ENCODE peak calls at places on chromosome 9, in five cellular contexts. M is lung, K is NCI-H69, A is NCI-H1417, O is glomerular endothelial cell. H is an unnamed sample.
A peak's percentile ranks its signal among the peaks of the same experiment; 100 is the strongest.

GRCh38 chr9:89226076-89226475 is 47.5 kb upstream of the SHC3 start:
- DNase-seq in M (no peak), K (peak; percentile 28), A (peak; percentile 65), O (no peak), H (no peak)

GRCh38 chr9:124190761-124191160 is 67.0 kb upstream of the NEK6 start:
- DNase-seq in M (no peak), K (no peak), A (no peak), O (no peak), H (no peak)

GRCh38 chr9:110152704-110153374 is 55.1 kb downstream of the C9orf152 start:
- DNase-seq in M (no peak), K (peak; percentile 81), A (peak; percentile 84), O (peak; percentile 45), H (peak; percentile 45)

GRCh38 chr9:96040591-96041461 is 165.3 kb downstream of the ERCC6L2 start:
- DNase-seq in M (no peak), K (peak; percentile 89), A (peak; percentile 52), O (no peak), H (no peak)

GRCh38 chr9:88197781-88198345 is 59.6 kb upstream of the SPATA31C2 start:
- DNase-seq in M (no peak), K (no peak), A (no peak), O (no peak), H (peak; percentile 83)

GRCh38 chr9:120886490-120886967 is 9.5 kb upstream of the PHF19 start:
- DNase-seq in M (no peak), K (no peak), A (no peak), O (no peak), H (peak; percentile 65)

GRCh38 chr9:79757906-79758669 is 186.3 kb downstream of the TLE4 start:
- DNase-seq in M (no peak), K (peak; percentile 13), A (no peak), O (no peak), H (no peak)

GRCh38 chr9:76699966-76700365 is 64.3 kb upstream of the PCA3 start:
- DNase-seq in M (no peak), K (no peak), A (no peak), O (no peak), H (no peak)

GRCh38 chr9:83744206-83744605 is 36.4 kb upstream of the UBQLN1 start:
- DNase-seq in M (no peak), K (no peak), A (no peak), O (no peak), H (no peak)

GRCh38 chr9:100063185-100063584 is 35.6 kb downstream of the ERP44 start:
- DNase-seq in M (no peak), K (no peak), A (peak; percentile 9), O (no peak), H (no peak)

GRCh38 chr9:36625006-36625600 is 52.4 kb downstream of the MELK start:
- DNase-seq in M (peak; percentile 28), K (no peak), A (no peak), O (peak; percentile 16), H (peak; percentile 45)

GRCh38 chr9:116644099-116644688 is 42.9 kb upstream of the TRIM32 start:
- DNase-seq in M (no peak), K (no peak), A (no peak), O (no peak), H (no peak)

GRCh38 chr9:33921967-33922895 is 105.3 kb downstream of the UBE2R2 start:
- DNase-seq in M (no peak), K (peak; percentile 53), A (peak; percentile 4), O (no peak), H (no peak)

GRCh38 chr9:131562032-131562959 is 17.0 kb downstream of the PRRT1B start:
- DNase-seq in M (no peak), K (no peak), A (no peak), O (no peak), H (no peak)

GRCh38 chr9:127714020-127714835 is 1.2 kb downstream of the PTRH1 start:
- DNase-seq in M (no peak), K (peak; percentile 46), A (peak; percentile 20), O (no peak), H (no peak)

GRCh38 chr9:14532716-14533115 is 160.5 kb downstream of the ZDHHC21 start:
- DNase-seq in M (no peak), K (no peak), A (no peak), O (no peak), H (peak; percentile 10)

GRCh38 chr9:35029241-35029640 is 39.7 kb downstream of the DNAJB5 start:
- DNase-seq in M (no peak), K (no peak), A (no peak), O (no peak), H (no peak)

GRCh38 chr9:20732118-20732517 is 48.1 kb downstream of the FOCAD start:
- DNase-seq in M (no peak), K (no peak), A (no peak), O (peak; percentile 98), H (peak; percentile 87)

GRCh38 chr9:88462191-88462590 is 72.8 kb upstream of the NXNL2 start:
- DNase-seq in M (no peak), K (no peak), A (no peak), O (no peak), H (peak; percentile 37)

GRCh38 chr9:115208503-115208902 is 90.5 kb upstream of the TNC start:
- DNase-seq in M (no peak), K (no peak), A (no peak), O (no peak), H (no peak)

GRCh38 chr9:135885100-135885853 is 22.1 kb downstream of the CAMSAP1 start:
- DNase-seq in M (no peak), K (no peak), A (no peak), O (no peak), H (no peak)

GRCh38 chr9:36913393-36914211 is 120.5 kb downstream of the PAX5 start:
- DNase-seq in M (no peak), K (peak; percentile 62), A (no peak), O (no peak), H (no peak)

GRCh38 chr9:73129941-73130695 is 21.5 kb upstream of the ANXA1 start:
- DNase-seq in M (no peak), K (no peak), A (no peak), O (no peak), H (no peak)

GRCh38 chr9:128061305-128061704 is 5.8 kb downstream of the NAIF1 start:
- DNase-seq in M (no peak), K (no peak), A (no peak), O (no peak), H (no peak)

GRCh38 chr9:87792831-87793288 is 66.9 kb downstream of the CTSL start:
- DNase-seq in M (peak; percentile 69), K (no peak), A (no peak), O (peak; percentile 0), H (peak; percentile 91)

GRCh38 chr9:4704129-4704528 is 24.8 kb downstream of the CDC37L1 start:
- DNase-seq in M (no peak), K (no peak), A (no peak), O (no peak), H (no peak)

GRCh38 chr9:72585737-72586136 is 64.3 kb downstream of the TMC1 start:
- DNase-seq in M (no peak), K (no peak), A (no peak), O (no peak), H (no peak)

GRCh38 chr9:137318565-137318964 is 16.5 kb upstream of the NRARP start:
- DNase-seq in M (no peak), K (no peak), A (no peak), O (no peak), H (no peak)

GRCh38 chr9:107389617-107390071 is 99.9 kb downstream of the KLF4 start:
- DNase-seq in M (peak; percentile 52), K (no peak), A (no peak), O (no peak), H (no peak)

GRCh38 chr9:136015656-136016055 is 54.5 kb upstream of the UBAC1 start:
- DNase-seq in M (no peak), K (no peak), A (no peak), O (no peak), H (no peak)

GRCh38 chr9:129109952-129110739 is 447 bp downstream of the CRAT start:
- DNase-seq in M (peak; percentile 40), K (peak; percentile 42), A (peak; percentile 60), O (no peak), H (no peak)

GRCh38 chr9:89639367-89639795 is 34.6 kb downstream of the GADD45G start:
- DNase-seq in M (no peak), K (peak; percentile 43), A (no peak), O (no peak), H (no peak)

GRCh38 chr9:125902224-125902623 is 155.1 kb downstream of the PBX3 start:
- DNase-seq in M (no peak), K (no peak), A (no peak), O (no peak), H (no peak)

H was measured in HS-5.